ENCODE peak calls at places on chromosomes 4 and X, in six cellular contexts. N, P, X, A, F and G are unnamed samples.
A peak's percentile ranks its signal among the peaks of the same experiment; 100 is the strongest.

GRCh38 chrX:130594453-130594916 is 192.7 kb downstream of the RBMX2 start:
- DNase-seq in X (no peak), N (no peak), A (no peak), F (no peak), P (no peak), G (no peak)

GRCh38 chr4:71240094-71240493 is 98.7 kb upstream of the SLC4A4 start:
- DNase-seq in N (no peak), A (no peak), F (no peak), P (no peak), X (no peak), G (no peak)

GRCh38 chr4:140448162-140448561 is 20.7 kb upstream of the CLGN start:
- DNase-seq in P (no peak), F (no peak), A (no peak), X (no peak), N (no peak), G (no peak)

GRCh38 chr4:41681054-41681453 is 67.5 kb downstream of the PHOX2B start:
- DNase-seq in X (no peak), N (no peak), A (no peak), F (no peak), P (no peak), G (no peak)

GRCh38 chr4:165404696-165405095 is 25.9 kb downstream of the CPE start:
- DNase-seq in F (no peak), A (no peak), P (no peak), X (no peak), N (no peak), G (no peak)

GRCh38 chr4:140152015-140152703 is 1.8 kb downstream of the MAML3 start:
- DNase-seq in X (peak; percentile 52), F (no peak), A (no peak), P (peak; percentile 43), N (no peak), G (peak; percentile 24)

GRCh38 chrX:110006826-110007375 is 4.0 kb downstream of the TMEM164 start:
- DNase-seq in A (peak; percentile 19), N (no peak), F (no peak), X (no peak), P (no peak), G (no peak)

GRCh38 chr4:117529401-117529800 is 444.0 kb upstream of the TRAM1L1 start:
- DNase-seq in P (no peak), N (no peak), A (no peak), F (no peak), X (no peak), G (no peak)

GRCh38 chrX:153061732-153062131 is 5.5 kb downstream of the PNMA3 start:
- DNase-seq in X (no peak), F (no peak), P (no peak), N (no peak), A (peak; percentile 55), G (peak; percentile 41)

GRCh38 chr4:105520819-105521790 is 31.3 kb upstream of the ARHGEF38 start:
- DNase-seq in X (no peak), A (peak; percentile 32), F (peak; percentile 22), N (no peak), P (peak; percentile 56), G (peak; percentile 58)

GRCh38 chr4:98143001-98143899 is at the start of gene STPG2:
- DNase-seq in F (peak; percentile 91), N (peak; percentile 96), X (peak; percentile 93), P (peak; percentile 79), A (peak; percentile 81), G (peak; percentile 85)
- H4K8ac ChIP-seq in F (peak within 1 kb of the TSS; percentile 97), N (no peak within 1 kb of the TSS), X (peak within 1 kb of the TSS; percentile 95), P (peak within 1 kb of the TSS; percentile 70), A (peak within 1 kb of the TSS; percentile 100), G (peak within 1 kb of the TSS; percentile 98)

GRCh38 chr4:54593795-54594194 is 64.0 kb upstream of the KIT start:
- DNase-seq in P (no peak), X (no peak), N (no peak), A (no peak), F (no peak), G (peak; percentile 3)
- H2AFZ ChIP-seq in P (no peak overlapping the region), X (no peak overlapping the region), N (no peak overlapping the region), A (no peak overlapping the region), F (no peak overlapping the region), G (no peak overlapping the region)

GRCh38 chr4:102222838-102223237 is 122.4 kb downstream of the SLC39A8 start:
- DNase-seq in X (no peak), A (no peak), F (no peak), N (no peak), P (no peak), G (no peak)

GRCh38 chr4:102230194-102230593 is 115.1 kb downstream of the SLC39A8 start:
- DNase-seq in F (no peak), N (no peak), A (no peak), P (no peak), X (no peak), G (no peak)

GRCh38 chr4:102223461-102223860 is 121.8 kb downstream of the SLC39A8 start:
- DNase-seq in P (no peak), A (no peak), N (no peak), X (no peak), F (no peak), G (no peak)

GRCh38 chr4:102227388-102227787 is 117.9 kb downstream of the SLC39A8 start:
- DNase-seq in X (no peak), A (no peak), P (no peak), F (no peak), N (no peak), G (no peak)
- H4K8ac ChIP-seq in X (no peak overlapping the region), A (no peak overlapping the region), P (no peak overlapping the region), F (no peak overlapping the region), N (no peak overlapping the region), G (no peak overlapping the region)

GRCh38 chrX:37863728-37864127 is 16.4 kb upstream of the DYNLT3 start:
- DNase-seq in A (no peak), F (no peak), X (no peak), P (no peak), N (no peak), G (no peak)
- H2AFZ ChIP-seq in A (no peak overlapping the region), F (no peak overlapping the region), X (no peak overlapping the region), P (no peak overlapping the region), N (no peak overlapping the region), G (no peak overlapping the region)

GRCh38 chrX:23505531-23506303 is 161.6 kb upstream of the PRDX4 start:
- DNase-seq in N (peak; percentile 43), X (no peak), F (no peak), P (no peak), A (no peak), G (no peak)
- H4K8ac ChIP-seq in N (no peak overlapping the region), X (no peak overlapping the region), F (no peak overlapping the region), P (no peak overlapping the region), A (no peak overlapping the region), G (no peak overlapping the region)

DNA sequence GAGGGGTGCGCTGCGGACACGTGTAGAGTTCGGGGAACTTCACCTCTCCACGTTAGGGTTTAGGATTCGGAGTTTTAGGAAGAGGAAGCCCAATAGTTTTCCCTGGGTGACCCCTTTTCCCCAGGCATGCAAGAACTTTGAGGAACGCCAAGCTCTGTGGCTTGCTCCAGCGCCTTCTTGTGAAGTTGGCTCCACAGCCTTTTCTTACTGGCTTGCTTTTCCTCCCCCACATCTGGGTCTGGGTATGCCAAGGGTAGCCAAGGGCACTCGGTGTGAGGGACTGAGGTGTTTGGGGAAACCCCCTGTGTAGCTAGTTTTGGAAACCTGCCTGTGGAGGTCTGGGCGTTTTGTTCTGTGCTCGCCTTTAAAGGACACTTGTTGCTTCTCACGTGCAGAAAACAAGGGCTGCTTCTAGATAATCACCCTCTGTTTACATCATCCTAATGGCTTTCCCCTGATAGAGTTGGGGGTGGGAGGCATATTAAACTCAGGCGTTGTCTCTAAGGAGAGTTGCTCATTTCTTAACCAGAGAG is 746 bp downstream of the EDNRA start:
- DNase-seq in X (peak; percentile 61), F (no peak), N (peak; percentile 37), P (peak; percentile 20), A (no peak), G (peak; percentile 46)
- H2AFZ ChIP-seq in X (peak overlapping the region; percentile 89), F (peak overlapping the region; percentile 18), N (no peak overlapping the region), P (peak overlapping the region; percentile 89), A (peak overlapping the region; percentile 92), G (peak overlapping the region; percentile 46)

GRCh38 chr4:103482471-103482870 is 237.3 kb downstream of the TACR3 start:
- DNase-seq in A (no peak), X (no peak), F (no peak), P (no peak), N (no peak), G (no peak)

GRCh38 chr4:103478210-103478609 is 241.6 kb downstream of the TACR3 start:
- DNase-seq in A (no peak), F (no peak), P (no peak), X (no peak), N (no peak), G (no peak)

GRCh38 chr4:103482893-103483292 is 236.9 kb downstream of the TACR3 start:
- DNase-seq in F (no peak), P (no peak), N (no peak), X (no peak), A (no peak), G (no peak)

GRCh38 chr4:103484521-103484920 is 235.3 kb downstream of the TACR3 start:
- DNase-seq in A (no peak), P (no peak), X (no peak), N (no peak), F (peak; percentile 66), G (no peak)

DNA sequence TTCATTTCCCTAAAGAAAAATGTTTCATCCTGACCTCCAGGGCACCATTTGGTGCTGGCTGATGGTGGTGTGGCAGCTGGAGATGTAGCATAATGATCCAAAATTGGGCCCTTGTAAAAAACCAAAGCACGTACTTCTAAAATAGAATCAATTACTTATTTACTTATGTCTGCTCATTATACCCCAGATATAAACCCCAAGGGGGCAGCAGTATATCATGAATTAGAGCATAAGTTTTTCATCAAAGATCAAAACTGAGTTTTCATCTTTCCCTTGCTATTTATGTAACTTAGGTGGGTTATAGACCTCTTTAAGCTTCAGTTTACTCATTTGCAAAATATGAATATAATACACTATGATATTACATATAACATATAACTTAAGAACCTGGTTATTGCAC is 241.1 kb downstream of the TACR3 start:
- DNase-seq in N (no peak), A (no peak), X (no peak), P (no peak), F (no peak), G (no peak)
- H4K8ac ChIP-seq in N (no peak overlapping the region), A (no peak overlapping the region), X (no peak overlapping the region), P (no peak overlapping the region), F (no peak overlapping the region), G (no peak overlapping the region)

GRCh38 chr4:94758700-94759399 is 1.1 kb downstream of the BMPR1B start:
- DNase-seq in F (no peak), N (peak; percentile 52), X (no peak), P (peak; percentile 15), A (no peak), G (peak; percentile 34)
- H2AFZ ChIP-seq in F (peak overlapping the region; percentile 52), N (no peak overlapping the region), X (peak overlapping the region; percentile 83), P (peak overlapping the region; percentile 85), A (peak overlapping the region; percentile 84), G (peak overlapping the region; percentile 67)

GRCh38 chr4:4919926-4920325 is 60.5 kb downstream of the MSX1 start:
- DNase-seq in N (no peak), F (no peak), X (no peak), A (no peak), P (no peak), G (no peak)
- H4K8ac ChIP-seq in N (no peak overlapping the region), F (no peak overlapping the region), X (no peak overlapping the region), A (no peak overlapping the region), P (no peak overlapping the region), G (no peak overlapping the region)

DNA sequence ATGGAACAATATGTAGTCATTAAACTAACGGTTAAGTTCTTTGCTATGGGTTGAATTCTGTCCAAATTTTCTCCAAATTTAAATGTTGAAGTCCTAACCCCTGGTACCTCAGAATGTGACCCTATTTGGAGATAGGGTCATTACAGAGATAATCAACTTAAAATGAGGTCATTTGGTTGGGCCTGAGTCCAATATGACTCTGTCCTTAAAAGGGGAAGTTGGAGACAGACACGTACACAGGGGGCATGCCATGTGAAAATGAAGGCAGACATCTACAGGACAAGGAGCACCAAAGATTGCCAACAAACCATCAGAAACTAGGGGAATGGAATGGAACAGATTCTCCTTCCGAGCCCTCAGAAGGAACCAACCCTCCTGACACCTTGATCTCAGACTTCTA is 492.0 kb upstream of the FTHL17 start:
- DNase-seq in X (no peak), N (no peak), P (no peak), F (no peak), A (no peak), G (no peak)
- H2AFZ ChIP-seq in X (no peak overlapping the region), N (no peak overlapping the region), P (no peak overlapping the region), F (no peak overlapping the region), A (no peak overlapping the region), G (no peak overlapping the region)